ENCODE peak calls at places on chromosomes 11 and 22, in seven cellular contexts. W, V, N, Z, E, M and A are unnamed samples.

GRCh38 chr11:13880719-13881118 is 81.8 kb upstream of the SPON1 start:
- DNase-seq in V (no peak), N (no peak), W (no peak), Z (no peak), E (peak), M (no peak), A (no peak)

GRCh38 chr11:87971354-87971753 is 203.9 kb downstream of the RAB38 start:
- DNase-seq in E (no peak), Z (no peak), V (no peak), M (no peak), W (no peak), N (no peak), A (no peak)

GRCh38 chr22:35882226-35883027 is 146.2 kb downstream of the RBFOX2 start:
- DNase-seq in Z (no peak), E (no peak), V (no peak), N (peak), M (no peak), W (no peak), A (no peak)

GRCh38 chr22:24134090-24134846 is 47.0 kb upstream of the SUSD2 start:
- DNase-seq in E (peak), Z (no peak), N (no peak), M (no peak), W (peak), V (no peak), A (no peak)

GRCh38 chr11:84144531-84144930 is 858.4 kb upstream of the CCDC90B start:
- DNase-seq in E (peak), V (no peak), N (no peak), Z (no peak), W (no peak), M (no peak), A (no peak)

GRCh38 chr11:44899959-44900358 is 50.7 kb downstream of the TP53I11 start:
- DNase-seq in Z (peak), V (no peak), M (peak), N (peak), W (no peak), E (peak), A (peak)

GRCh38 chr22:32531955-32532818 is 57.6 kb downstream of the FBXO7 start:
- DNase-seq in E (peak), W (peak), V (peak), Z (peak), N (peak), M (peak), A (peak)

GRCh38 chr11:63839508-63840355 is 822 bp downstream of the MARK2 start:
- DNase-seq in N (no peak), W (no peak), E (no peak), M (peak), V (no peak), Z (peak), A (no peak)

GRCh38 chr11:113806403-113806802 is 26.8 kb downstream of the CLDN25 start:
- DNase-seq in M (peak), V (no peak), Z (peak), N (peak), W (peak), E (peak), A (peak)

GRCh38 chr22:35314161-35314942 is 14.7 kb downstream of the TOM1 start:
- DNase-seq in N (no peak), W (no peak), E (no peak), M (no peak), Z (no peak), V (no peak), A (peak)

GRCh38 chr11:130560000-130560852 is 111.8 kb downstream of the ADAMTS15 start:
- DNase-seq in M (peak), V (no peak), Z (peak), N (no peak), E (peak), W (no peak), A (no peak)

GRCh38 chr11:123033895-123034294 is 28.0 kb downstream of the HSPA8 start:
- DNase-seq in M (peak), V (no peak), W (no peak), E (no peak), N (no peak), Z (no peak), A (peak)

GRCh38 chr22:37462983-37463382 is 23.2 kb downstream of the MFNG start:
- DNase-seq in W (peak), Z (peak), V (no peak), E (peak), M (peak), N (peak), A (peak)

GRCh38 chr11:65615950-65616574 is 486 bp downstream of the PCNX3 start:
- DNase-seq in W (no peak), E (peak), M (peak), Z (no peak), N (no peak), V (no peak), A (no peak)

GRCh38 chr11:83612891-83613766 is 327.0 kb upstream of the CCDC90B start:
- DNase-seq in W (peak), M (no peak), V (no peak), Z (no peak), N (no peak), E (peak), A (peak)

GRCh38 chr22:44108806-44109385 is 71.8 kb upstream of the PARVG start:
- DNase-seq in E (no peak), M (no peak), W (no peak), N (no peak), V (no peak), Z (no peak), A (no peak)

GRCh38 chr11:64848779-64849599 is 4.5 kb upstream of the CDC42BPG start:
- DNase-seq in V (no peak), N (no peak), E (peak), Z (no peak), W (no peak), M (no peak), A (peak)

GRCh38 chr11:72840780-72841179 is 26.6 kb downstream of the ATG16L2 start:
- DNase-seq in M (peak), V (no peak), W (no peak), Z (peak), N (peak), E (peak), A (no peak)

GRCh38 chr11:70002433-70002832 is 75.7 kb upstream of the ANO1 start:
- DNase-seq in Z (no peak), V (no peak), E (no peak), M (no peak), N (no peak), W (no peak), A (no peak)

GRCh38 chr11:70270877-70271634 is 566 bp downstream of the PPFIA1 start:
- DNase-seq in M (peak), V (no peak), Z (peak), N (peak), E (peak), W (peak), A (peak)

GRCh38 chr22:41857160-41857859 is 24.4 kb downstream of the SREBF2 start:
- DNase-seq in V (peak), M (peak), Z (peak), W (peak), E (peak), N (peak), A (peak)

GRCh38 chr22:48434868-48435250 is 1392.8 kb downstream of the BRD1 start:
- DNase-seq in N (no peak), Z (no peak), W (no peak), V (no peak), E (no peak), M (no peak), A (no peak)

GRCh38 chr11:67079065-67079464 is 22.4 kb downstream of the RHOD start:
- DNase-seq in N (no peak), E (no peak), V (no peak), Z (no peak), M (no peak), W (no peak), A (no peak)

GRCh38 chr22:45483918-45484499 is 18.7 kb upstream of the FBLN1 start:
- DNase-seq in M (peak), V (no peak), Z (no peak), N (no peak), W (no peak), E (no peak), A (no peak)

GRCh38 chr22:23278883-23279675 is 98.8 kb downstream of the BCR start:
- DNase-seq in N (no peak), W (no peak), M (no peak), V (no peak), Z (no peak), E (no peak), A (no peak)

GRCh38 chr22:47850644-47851151 is 1088.2 kb downstream of the TBC1D22A start:
- DNase-seq in Z (no peak), E (peak), N (no peak), W (peak), V (no peak), M (no peak), A (no peak)

GRCh38 chr11:59416613-59417012 is 9.6 kb downstream of the OR5A2 start:
- DNase-seq in V (no peak), Z (no peak), E (no peak), N (no peak), W (no peak), M (no peak), A (no peak)

GRCh38 chr11:126391286-126391954 is 35.9 kb downstream of the ST3GAL4 start:
- DNase-seq in Z (no peak), M (no peak), V (no peak), N (no peak), E (no peak), W (no peak), A (no peak)

GRCh38 chr11:86446924-86447285 is 72.2 kb downstream of the CCDC81 start:
- DNase-seq in E (no peak), W (no peak), V (no peak), N (no peak), Z (no peak), M (no peak), A (no peak)

GRCh38 chr11:86453290-86454030 is 78.8 kb downstream of the CCDC81 start:
- DNase-seq in E (peak), W (no peak), V (no peak), N (no peak), M (no peak), Z (no peak), A (no peak)

GRCh38 chr11:86446163-86446923 is 71.7 kb downstream of the CCDC81 start:
- DNase-seq in V (no peak), Z (no peak), E (no peak), N (no peak), M (no peak), W (no peak), A (no peak)

GRCh38 chr11:86447763-86448480 is 73.2 kb downstream of the CCDC81 start:
- DNase-seq in W (no peak), Z (no peak), E (no peak), V (no peak), N (no peak), M (no peak), A (no peak)

DNA sequence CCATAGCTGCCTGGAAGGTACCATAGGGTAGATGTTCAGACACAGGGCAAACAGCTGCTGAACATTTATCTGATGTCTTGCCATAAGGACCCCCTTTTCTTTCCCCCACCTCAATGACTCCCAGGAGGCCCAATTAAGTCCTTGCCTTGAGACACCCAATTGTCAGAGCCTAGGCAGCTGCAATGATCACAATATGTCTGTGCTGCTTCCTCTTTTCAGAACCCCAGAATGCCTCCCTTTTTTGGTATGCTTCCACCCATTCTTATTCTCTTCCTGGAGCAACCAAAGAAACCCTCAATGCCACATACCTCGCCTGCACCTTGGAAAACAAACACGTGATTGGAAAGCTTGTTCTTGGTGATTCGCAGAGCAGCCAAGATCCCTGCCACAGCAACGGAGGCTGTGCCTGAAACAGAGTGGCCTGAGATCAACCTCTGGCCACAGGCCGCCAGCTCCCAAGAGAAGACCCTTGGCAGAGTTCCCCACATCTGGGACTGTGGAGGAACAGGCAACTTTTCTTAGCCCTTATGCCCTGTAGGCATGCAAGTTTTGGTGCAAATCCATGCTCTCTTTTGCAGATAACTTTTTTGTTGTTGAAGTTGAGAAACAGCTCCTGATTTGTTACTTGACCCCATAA is 75.4 kb downstream of the CCDC81 start:
- DNase-seq in N (no peak), Z (no peak), V (no peak), E (no peak), M (no peak), W (no peak), A (no peak)
- H2BK120ac ChIP-seq in N (no peak), Z (no peak), V (no peak), E (no peak), M (no peak), W (no peak), A (no peak)

GRCh38 chr22:46583571-46583970 is 36.6 kb upstream of the GRAMD4 start:
- DNase-seq in V (no peak), M (no peak), E (no peak), W (no peak), Z (no peak), N (no peak), A (peak)

GRCh38 chr22:46580940-46581579 is 39.1 kb upstream of the GRAMD4 start:
- DNase-seq in V (no peak), E (no peak), W (no peak), N (no peak), M (no peak), Z (no peak), A (no peak)

GRCh38 chr22:46584081-46584903 is 35.9 kb upstream of the GRAMD4 start:
- DNase-seq in W (no peak), M (no peak), N (peak), Z (peak), E (peak), V (no peak), A (peak)

GRCh38 chr22:46581580-46582244 is 38.5 kb upstream of the GRAMD4 start:
- DNase-seq in V (no peak), M (no peak), Z (no peak), E (no peak), W (no peak), N (no peak), A (peak)

GRCh38 chr22:46582281-46582811 is 37.8 kb upstream of the GRAMD4 start:
- DNase-seq in E (no peak), W (no peak), Z (no peak), M (no peak), V (no peak), N (no peak), A (peak)
- H3K23ac ChIP-seq in E (no peak), W (no peak), Z (no peak), M (no peak), V (no peak), N (no peak), A (no peak)

GRCh38 chr11:35058318-35058717 is 80.7 kb upstream of the CD44 start:
- DNase-seq in V (no peak), E (peak), M (no peak), W (no peak), Z (no peak), N (no peak), A (no peak)
- H2BK120ac ChIP-seq in V (no peak), E (no peak), M (no peak), W (no peak), Z (no peak), N (no peak), A (no peak)

GRCh38 chr11:68167474-68167873 is 45.6 kb downstream of the KMT5B start:
- DNase-seq in V (no peak), M (no peak), N (no peak), Z (no peak), E (no peak), W (no peak), A (no peak)
- H3K23ac ChIP-seq in V (no peak), M (no peak), N (no peak), Z (no peak), E (no peak), W (no peak), A (no peak)

GRCh38 chr11:36868380-36868779 is 270.3 kb upstream of the RAG2 start:
- DNase-seq in Z (no peak), M (peak), V (no peak), N (no peak), E (no peak), W (no peak), A (no peak)
- H2BK120ac ChIP-seq in Z (no peak), M (no peak), V (no peak), N (no peak), E (no peak), W (no peak), A (no peak)